ENCODE peak calls at places on chromosomes 3 and 15, in six cellular contexts. R is spleen, F is fibroblast of mammary gland, E is heart left ventricle, M is AG09309, T is testis. D is an unnamed sample.

GRCh38 chr3:143811602-143812001 is 36.7 kb downstream of the SLC9A9 start:
- DNase-seq in R (no peak), F (peak; percentile 52), E (no peak), M (no peak), T (no peak), D (no peak)

GRCh38 chr3:98440283-98440682 is 22.7 kb upstream of the OR5K1 start:
- DNase-seq in R (no peak), F (no peak), E (no peak), M (no peak), T (no peak), D (no peak)

GRCh38 chr3:161577662-161578061 is 81.1 kb downstream of the OTOL1 start:
- DNase-seq in R (no peak), F (no peak), E (no peak), M (no peak), T (no peak), D (no peak)

GRCh38 chr3:33439421-33440327 is 531 bp downstream of the UBP1 start:
- DNase-seq in R (no peak), F (peak; percentile 25), E (peak; percentile 49), M (no peak), T (peak; percentile 59), D (no peak)

GRCh38 chr3:42447481-42447880 is 37.1 kb upstream of the LYZL4 start:
- DNase-seq in R (no peak), F (no peak), E (no peak), M (no peak), T (no peak), D (no peak)

GRCh38 chr3:52401551-52401950 is 43.4 kb downstream of the SEMA3G start:
- DNase-seq in R (peak; percentile 63), F (no peak), E (no peak), M (no peak), T (no peak), D (no peak)

GRCh38 chr15:29825205-29825604 is 2.9 kb upstream of the TJP1 start:
- DNase-seq in R (no peak), F (no peak), E (no peak), M (no peak), T (no peak), D (no peak)

GRCh38 chr15:67815036-67815592 is 10.2 kb upstream of the SKOR1 start:
- DNase-seq in R (peak; percentile 34), F (no peak), E (no peak), M (no peak), T (no peak), D (no peak)

GRCh38 chr15:72034859-72035650 is 82.9 kb downstream of the MYO9A start:
- DNase-seq in R (no peak), F (no peak), E (no peak), M (no peak), T (no peak), D (no peak)

GRCh38 chr3:142586803-142587406 is 8.4 kb upstream of the ATR start:
- DNase-seq in R (no peak), F (peak; percentile 83), E (no peak), M (peak; percentile 67), T (peak; percentile 52), D (no peak)

GRCh38 chr15:96750361-96750760 is 419.9 kb downstream of the NR2F2 start:
- DNase-seq in R (no peak), F (no peak), E (no peak), M (no peak), T (no peak), D (no peak)

GRCh38 chr3:104273046-104273649 is 1093.6 kb upstream of the ALCAM start:
- DNase-seq in R (no peak), F (peak; percentile 51), E (no peak), M (peak; percentile 17), T (no peak), D (no peak)

GRCh38 chr15:59866642-59867041 is 137.5 kb upstream of the FOXB1 start:
- DNase-seq in R (no peak), F (no peak), E (no peak), M (no peak), T (no peak), D (no peak)

GRCh38 chr3:159322322-159322939 is 520.6 kb downstream of the MFSD1 start:
- DNase-seq in R (peak; percentile 74), F (peak; percentile 42), E (peak; percentile 19), M (peak; percentile 2), T (peak; percentile 70), D (no peak)

GRCh38 chr15:47461560-47462175 is 255.6 kb upstream of the SEMA6D start:
- DNase-seq in R (no peak), F (peak; percentile 52), E (no peak), M (no peak), T (no peak), D (no peak)

GRCh38 chr3:23915537-23916108 is 1.2 kb downstream of the NKIRAS1 start:
- DNase-seq in R (no peak), F (peak; percentile 75), E (no peak), M (no peak), T (peak; percentile 41), D (no peak)

GRCh38 chr3:173876476-173876875 is 478.9 kb downstream of the NLGN1 start:
- DNase-seq in R (no peak), F (peak; percentile 12), E (no peak), M (no peak), T (no peak), D (no peak)

GRCh38 chr3:145807990-145808389 is 353.0 kb downstream of the PLOD2 start:
- DNase-seq in R (no peak), F (peak; percentile 54), E (no peak), M (peak; percentile 2), T (no peak), D (no peak)

DNA sequence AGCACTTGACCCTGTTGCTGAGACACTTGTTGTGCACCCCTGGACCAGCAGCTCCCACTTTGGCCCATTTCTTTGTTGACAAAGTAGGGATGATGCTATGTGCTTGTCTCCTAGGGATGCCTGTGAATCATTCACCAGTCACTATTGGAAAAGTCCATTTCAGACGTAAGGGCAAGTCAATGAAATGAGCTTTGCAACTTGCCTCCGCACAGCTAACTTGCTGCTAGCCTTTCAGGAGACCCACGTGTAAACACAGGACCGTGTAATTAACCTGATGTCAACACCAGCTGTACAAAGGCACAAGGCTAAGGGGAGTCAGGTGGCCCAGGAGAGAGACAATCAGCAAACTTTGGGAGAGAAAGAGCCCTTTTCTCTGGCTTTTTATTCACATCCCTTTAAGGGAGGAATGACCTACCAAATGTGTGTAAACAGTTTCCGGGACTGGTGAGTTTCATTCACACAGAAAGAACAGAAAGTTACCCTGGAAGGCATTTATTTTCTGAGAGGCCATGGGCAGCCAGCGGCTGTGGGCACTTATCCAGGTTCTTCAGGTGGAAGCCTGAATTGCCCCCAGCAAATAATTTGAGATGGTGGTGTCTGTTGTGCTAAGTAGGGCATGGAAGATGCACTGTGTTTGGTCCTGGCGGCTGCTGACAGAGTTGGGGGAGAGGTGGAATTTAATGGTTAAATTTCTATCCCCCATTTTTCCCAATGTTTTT is 54.0 kb downstream of the TIPARP start:
- DNase-seq in R (no peak), F (peak; percentile 77), E (no peak), M (no peak), T (no peak), D (no peak)
- TF ChIP-seq CTCF in R (no peak), F (no peak), E (no peak), M (no peak), T (no peak), D (no peak)

DNA sequence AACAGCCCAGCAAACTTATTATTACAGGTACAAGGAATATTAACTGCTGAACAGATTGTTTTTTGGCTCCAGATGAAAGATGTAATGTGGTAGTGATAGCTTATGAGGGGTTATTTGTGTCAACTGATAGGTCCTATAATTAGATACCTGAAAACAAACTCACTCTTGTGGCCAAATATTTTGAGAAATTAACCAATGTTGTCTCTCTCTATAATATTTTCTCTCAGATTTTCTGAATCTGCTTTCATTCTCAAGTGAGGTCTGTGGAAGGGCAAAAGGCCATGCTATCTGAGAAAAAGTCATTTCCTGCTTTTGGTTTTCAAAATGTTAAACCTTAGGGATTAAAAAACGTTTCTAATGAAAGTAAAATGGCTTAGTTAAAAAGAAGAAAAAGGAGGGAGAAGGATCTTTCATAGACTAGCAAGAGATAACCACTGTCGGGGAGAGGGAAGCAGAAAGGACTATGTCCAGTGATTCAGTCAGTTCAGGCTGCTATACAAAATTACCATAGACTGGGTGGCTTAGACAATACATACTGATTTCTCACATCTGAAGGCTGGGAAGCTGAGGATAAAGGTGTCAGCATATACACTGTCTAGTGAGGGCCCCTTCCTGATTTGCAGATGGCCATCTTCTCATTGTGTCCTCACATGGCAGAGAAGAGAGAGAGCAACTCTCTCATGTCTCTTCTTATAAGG is 277.5 kb upstream of the P2RY1 start:
- DNase-seq in R (no peak), F (no peak), E (no peak), M (no peak), T (no peak), D (no peak)
- H3K4me3 ChIP-seq in R (no peak overlapping the region), F (no peak overlapping the region), E (no peak overlapping the region), M (no peak overlapping the region), T (no peak overlapping the region), D (no peak overlapping the region)

GRCh38 chr15:77413687-77414349 is 6.1 kb downstream of the PEAK1 start:
- DNase-seq in R (no peak), F (no peak), E (no peak), M (no peak), T (no peak), D (no peak)

GRCh38 chr15:77411614-77411976 is 8.3 kb downstream of the PEAK1 start:
- DNase-seq in R (no peak), F (no peak), E (no peak), M (no peak), T (no peak), D (no peak)

GRCh38 chr15:77410701-77411613 is 8.9 kb downstream of the PEAK1 start:
- DNase-seq in R (no peak), F (no peak), E (no peak), M (no peak), T (no peak), D (no peak)

GRCh38 chr15:77414781-77415442 is 5.0 kb downstream of the PEAK1 start:
- DNase-seq in R (no peak), F (no peak), E (no peak), M (no peak), T (no peak), D (no peak)

GRCh38 chr15:77412972-77413371 is 6.9 kb downstream of the PEAK1 start:
- DNase-seq in R (no peak), F (no peak), E (no peak), M (no peak), T (no peak), D (no peak)
- TF ChIP-seq CTCF in R (no peak), F (no peak), E (no peak), M (no peak), T (no peak), D (no peak)

GRCh38 chr3:11774296-11774877 is 72.3 kb downstream of the TAMM41 start:
- DNase-seq in R (no peak), F (peak; percentile 30), E (no peak), M (no peak), T (peak; percentile 76), D (no peak)

GRCh38 chr3:11769704-11770103 is 77.0 kb downstream of the TAMM41 start:
- DNase-seq in R (no peak), F (no peak), E (no peak), M (no peak), T (no peak), D (no peak)

GRCh38 chr3:11768604-11769003 is 78.1 kb downstream of the TAMM41 start:
- DNase-seq in R (no peak), F (no peak), E (no peak), M (no peak), T (no peak), D (no peak)

GRCh38 chr3:11770477-11771381 is 76.0 kb downstream of the TAMM41 start:
- DNase-seq in R (peak; percentile 81), F (peak; percentile 85), E (peak; percentile 40), M (peak; percentile 52), T (peak; percentile 74), D (peak; percentile 67)

DNA sequence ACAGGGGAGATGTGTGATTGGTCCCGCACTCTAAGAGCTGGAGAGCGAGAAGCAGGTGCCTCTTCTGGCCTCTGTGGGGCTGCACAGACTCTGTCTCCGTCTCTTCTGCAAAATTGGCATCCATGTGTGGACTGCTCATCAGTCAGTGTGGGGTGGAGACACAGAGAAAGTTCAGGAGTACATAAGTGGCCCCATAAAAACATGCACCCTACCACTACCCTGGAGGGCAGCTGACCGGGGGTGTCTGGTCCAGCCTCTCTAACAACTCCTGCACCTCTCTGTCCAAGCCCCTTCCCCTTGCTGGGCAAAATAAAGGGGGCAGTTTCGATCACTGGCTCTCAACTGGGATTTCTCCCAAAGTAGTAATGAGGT is 76.6 kb downstream of the TAMM41 start:
- DNase-seq in R (no peak), F (peak; percentile 9), E (no peak), M (no peak), T (no peak), D (no peak)
- H3K4me3 ChIP-seq in R (no peak overlapping the region), F (no peak overlapping the region), E (peak overlapping the region; percentile 28), M (no peak overlapping the region), T (no peak overlapping the region), D (no peak overlapping the region)